ENCODE peak calls at places on chromosome 7, in seven cellular contexts. S, Y, K, G, R, O and F are unnamed samples.

GRCh38 chr7:43077285-43077684 is 35.2 kb upstream of the HECW1 start:
- DNase-seq in G (no peak), O (no peak), K (no peak), Y (no peak), R (no peak), S (no peak), F (no peak)

GRCh38 chr7:128166603-128167315 is 74.3 kb upstream of the LEP start:
- DNase-seq in S (no peak), Y (no peak), O (no peak), R (no peak), G (no peak), K (no peak), F (peak)

GRCh38 chr7:80453699-80454340 is 58.0 kb downstream of the GNAT3 start:
- DNase-seq in Y (no peak), G (peak), S (no peak), O (no peak), R (no peak), K (no peak), F (peak)

GRCh38 chr7:150949564-150949963 is 28.6 kb downstream of the KCNH2 start:
- DNase-seq in K (no peak), G (no peak), O (no peak), Y (no peak), S (no peak), R (peak), F (no peak)

GRCh38 chr7:93551063-93551895 is 23.2 kb downstream of the CALCR start:
- DNase-seq in G (peak), R (no peak), O (no peak), S (no peak), Y (no peak), K (no peak), F (peak)

GRCh38 chr7:128236924-128237586 is 4.0 kb upstream of the LEP start:
- DNase-seq in S (peak), G (peak), K (peak), O (peak), Y (no peak), R (no peak), F (peak)

GRCh38 chr7:74657692-74658170 is at the start of gene GTF2I:
- DNase-seq in R (peak), Y (peak), G (no peak), K (no peak), O (peak), S (no peak), F (no peak)

GRCh38 chr7:18724311-18724710 is 228.8 kb downstream of the HDAC9 start:
- DNase-seq in R (no peak), O (no peak), K (no peak), S (no peak), Y (no peak), G (no peak), F (peak)

GRCh38 chr7:93949468-93949867 is 27.9 kb downstream of the GNG11 start:
- DNase-seq in G (peak), O (peak), Y (no peak), S (no peak), R (no peak), K (no peak), F (peak)